ENCODE peak calls at places on chromosomes 16 and 17, in six cellular contexts. One of them, this sample, is unnamed.

GRCh38 chr17:6231886-6232767 is 161.9 kb downstream of the WSCD1 start:
- DNase-seq in GM10248: no peak
- DNase-seq in DMS153: no peak
- DNase-seq in stimulated activated CD4-positive, alpha-beta T cell treated with anti-CD3 and anti-CD28 coated beads, Interleukin-15, amount 100 ng/mL, for 1 hour: no peak
- DNase-seq in stimulated activated CD8-positive, alpha-beta memory T cell treated with anti-CD3 and anti-CD28 coated beads, Interleukin-7, amount 100 ng/mL, for 24 hours: no peak
- DNase-seq in fibroblast of mammary gland: peak; percentile 2
- DNase-seq in this sample: no peak

GRCh38 chr17:7956208-7956965 is 24.4 kb downstream of the CNTROB start:
- DNase-seq in fibroblast of mammary gland: peak; percentile 45
- DNase-seq in GM10248: no peak
- DNase-seq in DMS153: no peak
- DNase-seq in stimulated activated CD8-positive, alpha-beta memory T cell treated with anti-CD3 and anti-CD28 coated beads, Interleukin-7, amount 100 ng/mL, for 24 hours: no peak
- DNase-seq in stimulated activated CD4-positive, alpha-beta T cell treated with anti-CD3 and anti-CD28 coated beads, Interleukin-15, amount 100 ng/mL, for 1 hour: no peak
- DNase-seq in this sample: no peak

GRCh38 chr16:85401370-85401916 is 211.7 kb upstream of the GSE1 start:
- DNase-seq in GM10248: no peak
- DNase-seq in DMS153: no peak
- DNase-seq in stimulated activated CD4-positive, alpha-beta T cell treated with anti-CD3 and anti-CD28 coated beads, Interleukin-15, amount 100 ng/mL, for 1 hour: no peak
- DNase-seq in stimulated activated CD8-positive, alpha-beta memory T cell treated with anti-CD3 and anti-CD28 coated beads, Interleukin-7, amount 100 ng/mL, for 24 hours: no peak
- DNase-seq in fibroblast of mammary gland: no peak
- DNase-seq in this sample: no peak

GRCh38 chr16:87874639-87875472 is 5.5 kb upstream of the SLC7A5 start:
- DNase-seq in GM10248: peak; percentile 70
- DNase-seq in fibroblast of mammary gland: no peak
- DNase-seq in stimulated activated CD4-positive, alpha-beta T cell treated with anti-CD3 and anti-CD28 coated beads, Interleukin-15, amount 100 ng/mL, for 1 hour: peak; percentile 31
- DNase-seq in stimulated activated CD8-positive, alpha-beta memory T cell treated with anti-CD3 and anti-CD28 coated beads, Interleukin-7, amount 100 ng/mL, for 24 hours: peak; percentile 63
- DNase-seq in DMS153: no peak
- DNase-seq in this sample: peak; percentile 11

GRCh38 chr17:44069974-44070454 is 521 bp upstream of the G6PC3 start:
- DNase-seq in GM10248: no peak
- DNase-seq in stimulated activated CD4-positive, alpha-beta T cell treated with anti-CD3 and anti-CD28 coated beads, Interleukin-15, amount 100 ng/mL, for 1 hour: no peak
- DNase-seq in stimulated activated CD8-positive, alpha-beta memory T cell treated with anti-CD3 and anti-CD28 coated beads, Interleukin-7, amount 100 ng/mL, for 24 hours: no peak
- DNase-seq in DMS153: no peak
- DNase-seq in fibroblast of mammary gland: peak; percentile 43
- DNase-seq in this sample: no peak

GRCh38 chr17:281365-281999 is 71.1 kb downstream of the RPH3AL start:
- DNase-seq in fibroblast of mammary gland: no peak
- DNase-seq in GM10248: no peak
- DNase-seq in stimulated activated CD4-positive, alpha-beta T cell treated with anti-CD3 and anti-CD28 coated beads, Interleukin-15, amount 100 ng/mL, for 1 hour: no peak
- DNase-seq in DMS153: no peak
- DNase-seq in stimulated activated CD8-positive, alpha-beta memory T cell treated with anti-CD3 and anti-CD28 coated beads, Interleukin-7, amount 100 ng/mL, for 24 hours: no peak
- DNase-seq in this sample: no peak

GRCh38 chr17:44981221-44981968 is 13.3 kb upstream of the C1QL1 start:
- DNase-seq in GM10248: no peak
- DNase-seq in fibroblast of mammary gland: peak; percentile 81
- DNase-seq in stimulated activated CD8-positive, alpha-beta memory T cell treated with anti-CD3 and anti-CD28 coated beads, Interleukin-7, amount 100 ng/mL, for 24 hours: no peak
- DNase-seq in DMS153: peak; percentile 46
- DNase-seq in stimulated activated CD4-positive, alpha-beta T cell treated with anti-CD3 and anti-CD28 coated beads, Interleukin-15, amount 100 ng/mL, for 1 hour: no peak
- DNase-seq in this sample: no peak

GRCh38 chr16:10738231-10739077 is 5.2 kb upstream of the NUBP1 start:
- DNase-seq in DMS153: no peak
- DNase-seq in stimulated activated CD8-positive, alpha-beta memory T cell treated with anti-CD3 and anti-CD28 coated beads, Interleukin-7, amount 100 ng/mL, for 24 hours: no peak
- DNase-seq in fibroblast of mammary gland: peak; percentile 89
- DNase-seq in stimulated activated CD4-positive, alpha-beta T cell treated with anti-CD3 and anti-CD28 coated beads, Interleukin-15, amount 100 ng/mL, for 1 hour: no peak
- DNase-seq in GM10248: peak; percentile 66
- DNase-seq in this sample: no peak

GRCh38 chr16:57846078-57846697 is 43.9 kb upstream of the KIFC3 start:
- DNase-seq in fibroblast of mammary gland: no peak
- DNase-seq in stimulated activated CD4-positive, alpha-beta T cell treated with anti-CD3 and anti-CD28 coated beads, Interleukin-15, amount 100 ng/mL, for 1 hour: no peak
- DNase-seq in GM10248: no peak
- DNase-seq in stimulated activated CD8-positive, alpha-beta memory T cell treated with anti-CD3 and anti-CD28 coated beads, Interleukin-7, amount 100 ng/mL, for 24 hours: no peak
- DNase-seq in DMS153: no peak
- DNase-seq in this sample: no peak

GRCh38 chr16:80968386-80969113 is 38.1 kb downstream of the CMC2 start:
- DNase-seq in stimulated activated CD8-positive, alpha-beta memory T cell treated with anti-CD3 and anti-CD28 coated beads, Interleukin-7, amount 100 ng/mL, for 24 hours: no peak
- DNase-seq in GM10248: no peak
- DNase-seq in stimulated activated CD4-positive, alpha-beta T cell treated with anti-CD3 and anti-CD28 coated beads, Interleukin-15, amount 100 ng/mL, for 1 hour: no peak
- DNase-seq in DMS153: no peak
- DNase-seq in fibroblast of mammary gland: peak; percentile 53
- DNase-seq in this sample: no peak

GRCh38 chr17:81304196-81305015 is 9.3 kb upstream of the SLC38A10 start:
- DNase-seq in stimulated activated CD8-positive, alpha-beta memory T cell treated with anti-CD3 and anti-CD28 coated beads, Interleukin-7, amount 100 ng/mL, for 24 hours: no peak
- DNase-seq in DMS153: no peak
- DNase-seq in GM10248: no peak
- DNase-seq in fibroblast of mammary gland: no peak
- DNase-seq in stimulated activated CD4-positive, alpha-beta T cell treated with anti-CD3 and anti-CD28 coated beads, Interleukin-15, amount 100 ng/mL, for 1 hour: no peak
- DNase-seq in this sample: no peak

GRCh38 chr17:39194985-39195524 is 2.4 kb downstream of the CACNB1 start:
- DNase-seq in fibroblast of mammary gland: no peak
- DNase-seq in stimulated activated CD8-positive, alpha-beta memory T cell treated with anti-CD3 and anti-CD28 coated beads, Interleukin-7, amount 100 ng/mL, for 24 hours: no peak
- DNase-seq in GM10248: no peak
- DNase-seq in stimulated activated CD4-positive, alpha-beta T cell treated with anti-CD3 and anti-CD28 coated beads, Interleukin-15, amount 100 ng/mL, for 1 hour: no peak
- DNase-seq in DMS153: no peak
- DNase-seq in this sample: no peak

GRCh38 chr17:77592503-77592902 is 366.0 kb upstream of the TNRC6C start:
- DNase-seq in DMS153: no peak
- DNase-seq in stimulated activated CD8-positive, alpha-beta memory T cell treated with anti-CD3 and anti-CD28 coated beads, Interleukin-7, amount 100 ng/mL, for 24 hours: no peak
- DNase-seq in fibroblast of mammary gland: no peak
- DNase-seq in stimulated activated CD4-positive, alpha-beta T cell treated with anti-CD3 and anti-CD28 coated beads, Interleukin-15, amount 100 ng/mL, for 1 hour: no peak
- DNase-seq in GM10248: no peak
- DNase-seq in this sample: no peak

GRCh38 chr16:9647981-9648701 is 534.1 kb downstream of the GRIN2A start:
- DNase-seq in fibroblast of mammary gland: peak; percentile 36
- DNase-seq in stimulated activated CD4-positive, alpha-beta T cell treated with anti-CD3 and anti-CD28 coated beads, Interleukin-15, amount 100 ng/mL, for 1 hour: no peak
- DNase-seq in GM10248: peak; percentile 20
- DNase-seq in DMS153: peak; percentile 50
- DNase-seq in stimulated activated CD8-positive, alpha-beta memory T cell treated with anti-CD3 and anti-CD28 coated beads, Interleukin-7, amount 100 ng/mL, for 24 hours: no peak
- DNase-seq in this sample: no peak

GRCh38 chr16:3461120-3461519 is 17.6 kb downstream of the NAA60 start:
- DNase-seq in stimulated activated CD8-positive, alpha-beta memory T cell treated with anti-CD3 and anti-CD28 coated beads, Interleukin-7, amount 100 ng/mL, for 24 hours: no peak
- DNase-seq in fibroblast of mammary gland: no peak
- DNase-seq in stimulated activated CD4-positive, alpha-beta T cell treated with anti-CD3 and anti-CD28 coated beads, Interleukin-15, amount 100 ng/mL, for 1 hour: no peak
- DNase-seq in GM10248: no peak
- DNase-seq in DMS153: no peak
- DNase-seq in this sample: no peak

GRCh38 chr17:36529121-36529520 is 5.5 kb downstream of the MYO19 start:
- DNase-seq in DMS153: no peak
- DNase-seq in fibroblast of mammary gland: peak; percentile 84
- DNase-seq in GM10248: no peak
- DNase-seq in stimulated activated CD8-positive, alpha-beta memory T cell treated with anti-CD3 and anti-CD28 coated beads, Interleukin-7, amount 100 ng/mL, for 24 hours: no peak
- DNase-seq in stimulated activated CD4-positive, alpha-beta T cell treated with anti-CD3 and anti-CD28 coated beads, Interleukin-15, amount 100 ng/mL, for 1 hour: no peak
- DNase-seq in this sample: no peak

GRCh38 chr17:1766382-1767135 is 4.7 kb downstream of the SERPINF1 start:
- DNase-seq in DMS153: no peak
- DNase-seq in stimulated activated CD4-positive, alpha-beta T cell treated with anti-CD3 and anti-CD28 coated beads, Interleukin-15, amount 100 ng/mL, for 1 hour: no peak
- DNase-seq in fibroblast of mammary gland: no peak
- DNase-seq in stimulated activated CD8-positive, alpha-beta memory T cell treated with anti-CD3 and anti-CD28 coated beads, Interleukin-7, amount 100 ng/mL, for 24 hours: no peak
- DNase-seq in GM10248: no peak
- DNase-seq in this sample: no peak

GRCh38 chr17:82330322-82331239 is 3.0 kb downstream of the SECTM1 start:
- DNase-seq in DMS153: peak; percentile 70
- DNase-seq in GM10248: no peak
- DNase-seq in stimulated activated CD8-positive, alpha-beta memory T cell treated with anti-CD3 and anti-CD28 coated beads, Interleukin-7, amount 100 ng/mL, for 24 hours: no peak
- DNase-seq in stimulated activated CD4-positive, alpha-beta T cell treated with anti-CD3 and anti-CD28 coated beads, Interleukin-15, amount 100 ng/mL, for 1 hour: no peak
- DNase-seq in fibroblast of mammary gland: peak; percentile 60
- DNase-seq in this sample: no peak

GRCh38 chr17:66737524-66737923 is 97.4 kb upstream of the CACNG5 start:
- DNase-seq in stimulated activated CD4-positive, alpha-beta T cell treated with anti-CD3 and anti-CD28 coated beads, Interleukin-15, amount 100 ng/mL, for 1 hour: no peak
- DNase-seq in fibroblast of mammary gland: peak; percentile 56
- DNase-seq in DMS153: no peak
- DNase-seq in stimulated activated CD8-positive, alpha-beta memory T cell treated with anti-CD3 and anti-CD28 coated beads, Interleukin-7, amount 100 ng/mL, for 24 hours: no peak
- DNase-seq in GM10248: no peak
- DNase-seq in this sample: no peak

GRCh38 chr17:75315541-75316243 is 26.5 kb upstream of the SLC25A19 start:
- DNase-seq in fibroblast of mammary gland: peak; percentile 59
- DNase-seq in stimulated activated CD8-positive, alpha-beta memory T cell treated with anti-CD3 and anti-CD28 coated beads, Interleukin-7, amount 100 ng/mL, for 24 hours: no peak
- DNase-seq in GM10248: peak; percentile 56
- DNase-seq in DMS153: no peak
- DNase-seq in stimulated activated CD4-positive, alpha-beta T cell treated with anti-CD3 and anti-CD28 coated beads, Interleukin-15, amount 100 ng/mL, for 1 hour: no peak
- DNase-seq in this sample: no peak

GRCh38 chr17:12680407-12680897 is 14.8 kb downstream of the MYOCD start:
- DNase-seq in GM10248: no peak
- DNase-seq in stimulated activated CD8-positive, alpha-beta memory T cell treated with anti-CD3 and anti-CD28 coated beads, Interleukin-7, amount 100 ng/mL, for 24 hours: no peak
- DNase-seq in DMS153: no peak
- DNase-seq in stimulated activated CD4-positive, alpha-beta T cell treated with anti-CD3 and anti-CD28 coated beads, Interleukin-15, amount 100 ng/mL, for 1 hour: no peak
- DNase-seq in fibroblast of mammary gland: no peak
- DNase-seq in this sample: no peak

GRCh38 chr17:59490259-59490658 is 75.2 kb upstream of the DHX40 start:
- DNase-seq in stimulated activated CD4-positive, alpha-beta T cell treated with anti-CD3 and anti-CD28 coated beads, Interleukin-15, amount 100 ng/mL, for 1 hour: no peak
- DNase-seq in GM10248: no peak
- DNase-seq in fibroblast of mammary gland: no peak
- DNase-seq in DMS153: no peak
- DNase-seq in stimulated activated CD8-positive, alpha-beta memory T cell treated with anti-CD3 and anti-CD28 coated beads, Interleukin-7, amount 100 ng/mL, for 24 hours: no peak
- DNase-seq in this sample: no peak

GRCh38 chr17:11950771-11951519 is 46.3 kb downstream of the ZNF18 start:
- DNase-seq in stimulated activated CD4-positive, alpha-beta T cell treated with anti-CD3 and anti-CD28 coated beads, Interleukin-15, amount 100 ng/mL, for 1 hour: no peak
- DNase-seq in stimulated activated CD8-positive, alpha-beta memory T cell treated with anti-CD3 and anti-CD28 coated beads, Interleukin-7, amount 100 ng/mL, for 24 hours: no peak
- DNase-seq in GM10248: no peak
- DNase-seq in DMS153: no peak
- DNase-seq in fibroblast of mammary gland: peak; percentile 55
- DNase-seq in this sample: no peak

This sample was measured in activated naive CD4-positive, alpha-beta T cell.